ENCODE peak calls at places on chromosomes 5 and 9, in nine cellular contexts. One of them, this sample, is unnamed.

GRCh38 chr5:55232985-55233928 is at the start of gene CCNO:
- DNase-seq in fibroblast of pulmonary artery: peak
- DNase-seq in endothelial cell of umbilical vein: peak
- DNase-seq in heart right ventricle: peak
- DNase-seq in omental fat pad: no peak
- DNase-seq in bronchial epithelial cell: peak
- DNase-seq in Caco-2: peak
- DNase-seq in WTC11: peak
- DNase-seq in astrocyte of the cerebellum: peak
- DNase-seq in this sample: peak

GRCh38 chr5:159782197-159782994 is 133.9 kb upstream of the ADRA1B start:
- DNase-seq in fibroblast of pulmonary artery: no peak
- DNase-seq in endothelial cell of umbilical vein: no peak
- DNase-seq in astrocyte of the cerebellum: no peak
- DNase-seq in omental fat pad: no peak
- DNase-seq in heart right ventricle: no peak
- DNase-seq in bronchial epithelial cell: no peak
- DNase-seq in WTC11: no peak
- DNase-seq in Caco-2: no peak
- DNase-seq in this sample: no peak

GRCh38 chr9:99807276-99807852 is 14.3 kb upstream of the NR4A3 start:
- DNase-seq in WTC11: peak
- DNase-seq in Caco-2: peak
- DNase-seq in fibroblast of pulmonary artery: peak
- DNase-seq in bronchial epithelial cell: peak
- DNase-seq in omental fat pad: peak
- DNase-seq in astrocyte of the cerebellum: peak
- DNase-seq in endothelial cell of umbilical vein: peak
- DNase-seq in heart right ventricle: peak
- DNase-seq in this sample: no peak

GRCh38 chr5:172858990-172859811 is 25.1 kb downstream of the ERGIC1 start:
- DNase-seq in astrocyte of the cerebellum: no peak
- DNase-seq in endothelial cell of umbilical vein: peak
- DNase-seq in fibroblast of pulmonary artery: peak
- DNase-seq in WTC11: no peak
- DNase-seq in omental fat pad: no peak
- DNase-seq in heart right ventricle: peak
- DNase-seq in bronchial epithelial cell: no peak
- DNase-seq in Caco-2: peak
- DNase-seq in this sample: no peak

GRCh38 chr5:22242532-22242931 is 610.6 kb downstream of the CDH12 start:
- DNase-seq in Caco-2: peak
- DNase-seq in WTC11: peak
- DNase-seq in fibroblast of pulmonary artery: peak
- DNase-seq in omental fat pad: no peak
- DNase-seq in bronchial epithelial cell: no peak
- DNase-seq in endothelial cell of umbilical vein: no peak
- DNase-seq in heart right ventricle: no peak
- DNase-seq in astrocyte of the cerebellum: no peak
- DNase-seq in this sample: no peak

GRCh38 chr5:147483961-147484707 is 25.7 kb downstream of the DPYSL3 start:
- DNase-seq in heart right ventricle: peak
- DNase-seq in fibroblast of pulmonary artery: peak
- DNase-seq in WTC11: no peak
- DNase-seq in Caco-2: no peak
- DNase-seq in omental fat pad: peak
- DNase-seq in astrocyte of the cerebellum: peak
- DNase-seq in bronchial epithelial cell: peak
- DNase-seq in endothelial cell of umbilical vein: peak
- DNase-seq in this sample: no peak

GRCh38 chr5:132007399-132008162 is 3.9 kb downstream of the ACSL6 start:
- DNase-seq in heart right ventricle: peak
- DNase-seq in omental fat pad: peak
- DNase-seq in endothelial cell of umbilical vein: peak
- DNase-seq in WTC11: peak
- DNase-seq in fibroblast of pulmonary artery: peak
- DNase-seq in astrocyte of the cerebellum: peak
- DNase-seq in bronchial epithelial cell: peak
- DNase-seq in Caco-2: peak
- DNase-seq in this sample: peak

GRCh38 chr5:67807116-67807888 is 408.3 kb upstream of the PIK3R1 start:
- DNase-seq in heart right ventricle: no peak
- DNase-seq in WTC11: no peak
- DNase-seq in omental fat pad: no peak
- DNase-seq in fibroblast of pulmonary artery: no peak
- DNase-seq in Caco-2: no peak
- DNase-seq in endothelial cell of umbilical vein: no peak
- DNase-seq in bronchial epithelial cell: peak
- DNase-seq in astrocyte of the cerebellum: no peak
- DNase-seq in this sample: no peak

GRCh38 chr9:101376117-101376866 is 8.5 kb downstream of the BAAT start:
- DNase-seq in astrocyte of the cerebellum: no peak
- DNase-seq in omental fat pad: no peak
- DNase-seq in heart right ventricle: no peak
- DNase-seq in fibroblast of pulmonary artery: peak
- DNase-seq in bronchial epithelial cell: peak
- DNase-seq in WTC11: no peak
- DNase-seq in Caco-2: no peak
- DNase-seq in endothelial cell of umbilical vein: no peak
- DNase-seq in this sample: no peak

GRCh38 chr5:40547557-40547956 is 132.2 kb upstream of the PTGER4 start:
- DNase-seq in omental fat pad: no peak
- DNase-seq in heart right ventricle: no peak
- DNase-seq in WTC11: no peak
- DNase-seq in astrocyte of the cerebellum: no peak
- DNase-seq in fibroblast of pulmonary artery: no peak
- DNase-seq in Caco-2: no peak
- DNase-seq in bronchial epithelial cell: no peak
- DNase-seq in endothelial cell of umbilical vein: no peak
- DNase-seq in this sample: no peak

GRCh38 chr5:33379757-33380156 is 61.0 kb upstream of the TARS1 start:
- DNase-seq in endothelial cell of umbilical vein: peak
- DNase-seq in Caco-2: no peak
- DNase-seq in heart right ventricle: no peak
- DNase-seq in fibroblast of pulmonary artery: peak
- DNase-seq in astrocyte of the cerebellum: no peak
- DNase-seq in WTC11: peak
- DNase-seq in omental fat pad: no peak
- DNase-seq in bronchial epithelial cell: no peak
- DNase-seq in this sample: no peak

GRCh38 chr9:113955076-113955752 is 79.1 kb downstream of the ZNF618 start:
- DNase-seq in omental fat pad: no peak
- DNase-seq in fibroblast of pulmonary artery: peak
- DNase-seq in endothelial cell of umbilical vein: peak
- DNase-seq in Caco-2: no peak
- DNase-seq in astrocyte of the cerebellum: peak
- DNase-seq in bronchial epithelial cell: no peak
- DNase-seq in WTC11: no peak
- DNase-seq in heart right ventricle: no peak
- DNase-seq in this sample: no peak

GRCh38 chr5:10527281-10527950 is 36.5 kb upstream of the ANKRD33B start:
- DNase-seq in Caco-2: no peak
- DNase-seq in endothelial cell of umbilical vein: no peak
- DNase-seq in bronchial epithelial cell: no peak
- DNase-seq in heart right ventricle: no peak
- DNase-seq in omental fat pad: no peak
- DNase-seq in WTC11: no peak
- DNase-seq in astrocyte of the cerebellum: peak
- DNase-seq in fibroblast of pulmonary artery: peak
- DNase-seq in this sample: no peak

GRCh38 chr5:96520345-96520744 is 87.3 kb upstream of the PCSK1 start:
- DNase-seq in heart right ventricle: no peak
- DNase-seq in astrocyte of the cerebellum: no peak
- DNase-seq in Caco-2: no peak
- DNase-seq in fibroblast of pulmonary artery: no peak
- DNase-seq in WTC11: no peak
- DNase-seq in omental fat pad: no peak
- DNase-seq in bronchial epithelial cell: no peak
- DNase-seq in endothelial cell of umbilical vein: no peak
- DNase-seq in this sample: no peak

GRCh38 chr5:160479926-160480325 is 58.3 kb downstream of the PTTG1 start:
- DNase-seq in fibroblast of pulmonary artery: peak
- DNase-seq in heart right ventricle: no peak
- DNase-seq in WTC11: no peak
- DNase-seq in endothelial cell of umbilical vein: peak
- DNase-seq in bronchial epithelial cell: peak
- DNase-seq in omental fat pad: no peak
- DNase-seq in Caco-2: no peak
- DNase-seq in astrocyte of the cerebellum: no peak
- DNase-seq in this sample: no peak

GRCh38 chr5:131634666-131634995 is 398 bp downstream of the RAPGEF6 start:
- DNase-seq in heart right ventricle: peak
- DNase-seq in omental fat pad: no peak
- DNase-seq in fibroblast of pulmonary artery: peak
- DNase-seq in astrocyte of the cerebellum: no peak
- DNase-seq in Caco-2: peak
- DNase-seq in endothelial cell of umbilical vein: no peak
- DNase-seq in bronchial epithelial cell: peak
- DNase-seq in WTC11: peak
- DNase-seq in this sample: peak

DNA sequence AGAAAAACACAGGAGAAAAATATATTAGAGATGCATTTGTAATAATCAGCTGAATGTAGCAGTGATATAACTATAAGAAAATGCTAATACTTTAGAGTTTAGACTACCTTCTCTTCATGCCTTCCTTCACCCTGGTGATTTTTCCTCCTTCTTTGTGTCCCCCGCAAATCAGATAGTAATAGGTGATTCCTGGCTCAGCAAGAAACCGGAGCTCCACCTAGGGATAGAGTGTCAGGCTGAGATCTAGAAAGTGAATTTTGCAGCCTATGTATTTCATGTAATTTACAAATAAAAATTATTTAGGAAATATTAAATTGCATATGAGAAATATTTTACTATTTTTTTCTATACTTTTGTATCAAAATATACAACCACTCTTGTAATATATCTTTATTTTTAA is 109.8 kb upstream of the ST8SIA4 start:
- DNase-seq in Caco-2: no peak
- DNase-seq in bronchial epithelial cell: no peak
- DNase-seq in heart right ventricle: no peak
- DNase-seq in WTC11: no peak
- DNase-seq in omental fat pad: no peak
- DNase-seq in astrocyte of the cerebellum: no peak
- DNase-seq in endothelial cell of umbilical vein: peak
- DNase-seq in fibroblast of pulmonary artery: no peak
- DNase-seq in this sample: no peak
- TF ChIP-seq CTCF in Caco-2: no peak
- TF ChIP-seq CTCF in bronchial epithelial cell: no peak
- TF ChIP-seq CTCF in heart right ventricle: no peak
- TF ChIP-seq CTCF in WTC11: no peak
- TF ChIP-seq CTCF in omental fat pad: no peak
- TF ChIP-seq CTCF in astrocyte of the cerebellum: peak
- TF ChIP-seq CTCF in endothelial cell of umbilical vein: no peak
- TF ChIP-seq CTCF in fibroblast of pulmonary artery: no peak
- TF ChIP-seq CTCF in this sample: peak

GRCh38 chr5:175539936-175540335 is 61.6 kb downstream of the SFXN1 start:
- DNase-seq in astrocyte of the cerebellum: no peak
- DNase-seq in heart right ventricle: no peak
- DNase-seq in endothelial cell of umbilical vein: no peak
- DNase-seq in bronchial epithelial cell: no peak
- DNase-seq in WTC11: no peak
- DNase-seq in fibroblast of pulmonary artery: no peak
- DNase-seq in omental fat pad: no peak
- DNase-seq in Caco-2: no peak
- DNase-seq in this sample: no peak
- TF ChIP-seq CTCF in astrocyte of the cerebellum: no peak
- TF ChIP-seq CTCF in heart right ventricle: no peak
- TF ChIP-seq CTCF in endothelial cell of umbilical vein: no peak
- TF ChIP-seq CTCF in bronchial epithelial cell: no peak
- TF ChIP-seq CTCF in WTC11: no peak
- TF ChIP-seq CTCF in fibroblast of pulmonary artery: no peak
- TF ChIP-seq CTCF in omental fat pad: no peak
- TF ChIP-seq CTCF in Caco-2: no peak
- TF ChIP-seq CTCF in this sample: no peak

DNA sequence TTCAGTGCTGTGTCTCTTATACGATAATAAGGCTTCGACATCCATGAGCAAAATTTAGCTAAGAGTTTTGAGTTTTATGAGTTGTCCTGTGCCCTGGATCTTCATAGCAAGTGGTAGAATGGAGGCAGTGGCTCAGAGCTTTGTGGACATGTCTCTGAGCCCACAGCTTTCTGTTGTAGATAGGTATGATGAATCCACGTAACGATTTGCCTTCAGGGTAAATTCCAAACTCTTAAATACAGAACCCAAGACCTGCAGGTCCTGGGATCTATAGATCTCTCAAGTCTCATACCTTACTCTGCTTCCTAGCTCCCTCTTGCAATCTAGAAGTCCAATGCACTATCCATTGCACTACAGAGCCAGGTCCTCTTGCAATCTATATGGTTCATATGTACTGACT is 59.5 kb upstream of the TLE4 start:
- DNase-seq in fibroblast of pulmonary artery: no peak
- DNase-seq in bronchial epithelial cell: no peak
- DNase-seq in WTC11: no peak
- DNase-seq in Caco-2: no peak
- DNase-seq in astrocyte of the cerebellum: no peak
- DNase-seq in heart right ventricle: no peak
- DNase-seq in endothelial cell of umbilical vein: no peak
- DNase-seq in omental fat pad: no peak
- DNase-seq in this sample: no peak
- TF ChIP-seq CTCF in fibroblast of pulmonary artery: no peak
- TF ChIP-seq CTCF in bronchial epithelial cell: no peak
- TF ChIP-seq CTCF in WTC11: no peak
- TF ChIP-seq CTCF in Caco-2: no peak
- TF ChIP-seq CTCF in astrocyte of the cerebellum: no peak
- TF ChIP-seq CTCF in heart right ventricle: no peak
- TF ChIP-seq CTCF in endothelial cell of umbilical vein: no peak
- TF ChIP-seq CTCF in omental fat pad: no peak
- TF ChIP-seq CTCF in this sample: no peak

GRCh38 chr9:129078691-129079503 is 2.0 kb upstream of the DOLPP1 start:
- DNase-seq in Caco-2: peak
- DNase-seq in endothelial cell of umbilical vein: no peak
- DNase-seq in WTC11: no peak
- DNase-seq in bronchial epithelial cell: no peak
- DNase-seq in astrocyte of the cerebellum: no peak
- DNase-seq in fibroblast of pulmonary artery: no peak
- DNase-seq in omental fat pad: no peak
- DNase-seq in heart right ventricle: no peak
- DNase-seq in this sample: no peak

GRCh38 chr9:129081388-129081889 is 528 bp downstream of the DOLPP1 start:
- DNase-seq in endothelial cell of umbilical vein: no peak
- DNase-seq in fibroblast of pulmonary artery: no peak
- DNase-seq in Caco-2: no peak
- DNase-seq in bronchial epithelial cell: peak
- DNase-seq in heart right ventricle: no peak
- DNase-seq in astrocyte of the cerebellum: no peak
- DNase-seq in omental fat pad: no peak
- DNase-seq in WTC11: no peak
- DNase-seq in this sample: no peak

GRCh38 chr9:129079829-129080228 is 1.1 kb upstream of the DOLPP1 start:
- DNase-seq in WTC11: no peak
- DNase-seq in endothelial cell of umbilical vein: no peak
- DNase-seq in omental fat pad: no peak
- DNase-seq in astrocyte of the cerebellum: no peak
- DNase-seq in fibroblast of pulmonary artery: no peak
- DNase-seq in heart right ventricle: no peak
- DNase-seq in bronchial epithelial cell: no peak
- DNase-seq in Caco-2: peak
- DNase-seq in this sample: no peak

GRCh38 chr9:129080312-129080607 is 651 bp upstream of the DOLPP1 start:
- DNase-seq in heart right ventricle: no peak
- DNase-seq in Caco-2: no peak
- DNase-seq in bronchial epithelial cell: no peak
- DNase-seq in fibroblast of pulmonary artery: no peak
- DNase-seq in omental fat pad: no peak
- DNase-seq in endothelial cell of umbilical vein: peak
- DNase-seq in WTC11: no peak
- DNase-seq in astrocyte of the cerebellum: no peak
- DNase-seq in this sample: no peak

GRCh38 chr9:129080608-129081387 is at the start of gene DOLPP1:
- DNase-seq in endothelial cell of umbilical vein: peak
- DNase-seq in astrocyte of the cerebellum: peak
- DNase-seq in omental fat pad: peak
- DNase-seq in fibroblast of pulmonary artery: peak
- DNase-seq in heart right ventricle: peak
- DNase-seq in WTC11: peak
- DNase-seq in Caco-2: peak
- DNase-seq in bronchial epithelial cell: peak
- DNase-seq in this sample: peak
- TF ChIP-seq CTCF in endothelial cell of umbilical vein: no peak
- TF ChIP-seq CTCF in astrocyte of the cerebellum: no peak
- TF ChIP-seq CTCF in omental fat pad: peak
- TF ChIP-seq CTCF in fibroblast of pulmonary artery: no peak
- TF ChIP-seq CTCF in heart right ventricle: no peak
- TF ChIP-seq CTCF in WTC11: no peak
- TF ChIP-seq CTCF in Caco-2: no peak
- TF ChIP-seq CTCF in bronchial epithelial cell: no peak
- TF ChIP-seq CTCF in this sample: no peak

This sample was measured in progenitor cell of endocrine pancreas.